ENCODE peak calls at places on chromosomes 12 and 14, in five cellular contexts. O, A, X, J and B are unnamed samples.
A peak's percentile ranks its signal among the peaks of the same experiment; 100 is the strongest.

GRCh38 chr12:75556306-75556899 is 45.0 kb upstream of the KRR1 start:
- DNase-seq in O (no peak), A (no peak), X (no peak), J (no peak), B (no peak)

GRCh38 chr12:18737819-18738218 is at the start of the genes CAPZA3 and PLCZ1:
- DNase-seq in O (no peak), A (no peak), X (no peak), J (no peak), B (no peak)

GRCh38 chr12:15788266-15789214 is 648 bp downstream of the EPS8 start:
- DNase-seq in O (no peak), A (peak; percentile 75), X (peak; percentile 44), J (peak; percentile 52), B (peak; percentile 51)

GRCh38 chr12:13033266-13033875 is 10.8 kb upstream of the FAM234B start:
- DNase-seq in O (no peak), A (no peak), X (no peak), J (peak; percentile 13), B (no peak)

GRCh38 chr12:81758421-81759214 is 532 bp downstream of the PPFIA2 start:
- DNase-seq in O (no peak), A (peak; percentile 64), X (no peak), J (peak; percentile 10), B (peak; percentile 38)

GRCh38 chr12:2550470-2551090 is 244.2 kb upstream of the FKBP4 start:
- DNase-seq in O (no peak), A (no peak), X (no peak), J (no peak), B (no peak)

GRCh38 chr14:72716471-72716870 is 177.4 kb downstream of the DPF3 start:
- DNase-seq in O (no peak), A (no peak), X (no peak), J (no peak), B (no peak)

GRCh38 chr14:93906341-93907329 is 20.5 kb upstream of the FAM181A start:
- DNase-seq in O (no peak), A (peak; percentile 21), X (peak; percentile 24), J (peak; percentile 30), B (peak; percentile 72)

GRCh38 chr12:32583535-32583934 is 95.6 kb upstream of the DNM1L start:
- DNase-seq in O (no peak), A (no peak), X (no peak), J (no peak), B (no peak)

GRCh38 chr14:101070540-101071492 is 167.3 kb upstream of the RTL1 start:
- DNase-seq in O (no peak), A (no peak), X (no peak), J (no peak), B (no peak)

GRCh38 chr12:53221203-53222076 is 10.6 kb downstream of the RARG start:
- DNase-seq in O (no peak), A (peak; percentile 62), X (no peak), J (peak; percentile 56), B (peak; percentile 74)

GRCh38 chr14:34364201-34364600 is 97.8 kb downstream of the SPTSSA start:
- DNase-seq in O (no peak), A (no peak), X (no peak), J (no peak), B (peak; percentile 49)

GRCh38 chr12:53200458-53201169 is 6.4 kb downstream of the ITGB7 start:
- DNase-seq in O (no peak), A (no peak), X (no peak), J (no peak), B (no peak)

GRCh38 chr12:92330654-92331053 is 185.0 kb upstream of the BTG1 start:
- DNase-seq in O (no peak), A (no peak), X (no peak), J (no peak), B (no peak)

GRCh38 chr12:113135178-113136127 is at the start of gene RASAL1:
- DNase-seq in O (no peak), A (peak; percentile 27), X (peak; percentile 42), J (no peak), B (peak; percentile 100)

GRCh38 chr14:37150414-37150813 is 22.0 kb downstream of the SLC25A21 start:
- DNase-seq in O (no peak), A (peak; percentile 60), X (no peak), J (peak; percentile 55), B (peak; percentile 15)

GRCh38 chr12:39103552-39104165 is 198.3 kb upstream of the CPNE8 start:
- DNase-seq in O (peak; percentile 40), A (peak; percentile 61), X (peak; percentile 18), J (peak; percentile 58), B (peak; percentile 40)

GRCh38 chr12:112524676-112525425 is 106.1 kb downstream of the PTPN11 start:
- DNase-seq in O (peak; percentile 15), A (no peak), X (no peak), J (peak; percentile 7), B (peak; percentile 79)

GRCh38 chr14:91453744-91454143 is 36.1 kb upstream of the CCDC88C start:
- DNase-seq in O (no peak), A (no peak), X (no peak), J (no peak), B (no peak)

GRCh38 chr12:85309180-85309579 is 29.2 kb downstream of the ALX1 start:
- DNase-seq in O (no peak), A (no peak), X (no peak), J (no peak), B (no peak)

GRCh38 chr12:132296063-132296462 is 33.3 kb downstream of the GALNT9 start:
- DNase-seq in O (no peak), A (no peak), X (no peak), J (no peak), B (no peak)

GRCh38 chr12:106863185-106863584 is 88.7 kb downstream of the RIC8B start:
- DNase-seq in O (no peak), A (no peak), X (no peak), J (peak; percentile 4), B (no peak)

GRCh38 chr12:91381309-91381804 is 198.7 kb upstream of the DCN start:
- DNase-seq in O (peak; percentile 43), A (peak; percentile 94), X (peak; percentile 65), J (peak; percentile 79), B (peak; percentile 21)

GRCh38 chr14:69877492-69877891 is 1.7 kb upstream of the SMOC1 start:
- DNase-seq in O (no peak), A (peak; percentile 63), X (no peak), J (no peak), B (no peak)

GRCh38 chr14:20184181-20184580 is 6.5 kb upstream of the OR11G2 start:
- DNase-seq in O (peak; percentile 48), A (no peak), X (no peak), J (no peak), B (no peak)

GRCh38 chr14:95311752-95312151 is 8.0 kb downstream of the CLMN start:
- DNase-seq in O (no peak), A (no peak), X (no peak), J (no peak), B (peak; percentile 32)